ENCODE peak calls at places on chromosomes 16 and 17, in five cellular contexts. S is activated naive CD4-positive, alpha-beta T cell; F is NCI-H1417; W is AG09309; V is AG08396. T is an unnamed sample.

GRCh38 chr16:2775317-2775716 is 1.8 kb downstream of the ELOB start:
- DNase-seq in S (no peak), F (no peak), W (no peak), V (no peak), T (no peak)

GRCh38 chr17:63113167-63113566 is 147.1 kb downstream of the TANC2 start:
- DNase-seq in S (no peak), F (no peak), W (no peak), V (no peak), T (no peak)

GRCh38 chr17:31416503-31416923 is 25.0 kb downstream of the RAB11FIP4 start:
- DNase-seq in S (no peak), F (no peak), W (no peak), V (no peak), T (no peak)

GRCh38 chr17:73474370-73474988 is 162.7 kb upstream of the CDC42EP4 start:
- DNase-seq in S (peak), F (no peak), W (peak), V (peak), T (no peak)

GRCh38 chr17:61218438-61218837 is 181.2 kb upstream of the TBX2 start:
- DNase-seq in S (no peak), F (no peak), W (no peak), V (peak), T (peak)

GRCh38 chr17:64327201-64327930 is 63.3 kb downstream of the PECAM1 start:
- DNase-seq in S (no peak), F (no peak), W (peak), V (no peak), T (no peak)

GRCh38 chr17:62134397-62134796 is 69.3 kb upstream of the MED13 start:
- DNase-seq in S (no peak), F (no peak), W (no peak), V (no peak), T (no peak)

GRCh38 chr16:75648265-75649076 is 898 bp downstream of the TERF2IP start:
- DNase-seq in S (peak), F (peak), W (no peak), V (peak), T (peak)

GRCh38 chr17:62109378-62109902 is 44.4 kb upstream of the MED13 start:
- DNase-seq in S (peak), F (peak), W (peak), V (peak), T (peak)

GRCh38 chr16:4330277-4330882 is 14.5 kb downstream of the GLIS2 start:
- DNase-seq in S (peak), F (peak), W (no peak), V (peak), T (no peak)

GRCh38 chr17:35345926-35346771 is 27.3 kb downstream of the SLFN11 start:
- DNase-seq in S (no peak), F (no peak), W (peak), V (peak), T (no peak)

GRCh38 chr17:2684549-2684948 is 27.0 kb downstream of the CLUH start:
- DNase-seq in S (no peak), F (no peak), W (no peak), V (no peak), T (no peak)

GRCh38 chr17:17523001-17523713 is 27.0 kb upstream of the RASD1 start:
- DNase-seq in S (no peak), F (peak), W (no peak), V (no peak), T (no peak)

GRCh38 chr17:45688353-45688752 is 95.8 kb upstream of the CRHR1 start:
- DNase-seq in S (no peak), F (no peak), W (no peak), V (no peak), T (no peak)

GRCh38 chr16:9047689-9048301 is 43.6 kb upstream of the HAPSTR1 start:
- DNase-seq in S (no peak), F (peak), W (peak), V (peak), T (peak)

GRCh38 chr16:10421596-10421995 is 35.7 kb downstream of the ATF7IP2 start:
- DNase-seq in S (no peak), F (no peak), W (no peak), V (no peak), T (no peak)

GRCh38 chr16:58011652-58012051 is 10.4 kb downstream of the USB1 start:
- DNase-seq in S (no peak), F (no peak), W (no peak), V (peak), T (peak)

GRCh38 chr16:82882982-82883863 is 256.5 kb downstream of the CDH13 start:
- DNase-seq in S (no peak), F (peak), W (no peak), V (no peak), T (no peak)

GRCh38 chr16:8621572-8622314 is at the start of gene METTL22:
- DNase-seq in S (peak), F (peak), W (peak), V (peak), T (peak)

GRCh38 chr17:72614476-72614870 is 478.0 kb downstream of the SLC39A11 start:
- DNase-seq in S (no peak), F (no peak), W (no peak), V (no peak), T (no peak)

GRCh38 chr17:488993-489757 is 136.6 kb upstream of the RPH3AL start:
- DNase-seq in S (no peak), F (no peak), W (no peak), V (no peak), T (no peak)